ENCODE peak calls at places on chromosomes 6 and 20, in nine cellular contexts. Y is stimulated activated CD8-positive, alpha-beta memory T cell treated with anti-CD3 and anti-CD28 coated beads, Interleukin-12 subunit alpha, Interleukin-12 subunit beta, amount 100 ng/mL, for 4 hours; J is foreskin fibroblast; H is globus pallidus; S is H7; A is NCI-H524; X is fibroblast of pulmonary artery; P is left ventricle myocardium superior; N is iris pigment epithelial cell. D is an unnamed sample.

GRCh38 chr6:148367418-148368024 is 24.9 kb downstream of the SASH1 start:
- DNase-seq in P (peak; percentile 58), J (peak; percentile 70), X (peak; percentile 97), H (no peak), N (peak; percentile 89), S (peak; percentile 43), A (no peak), Y (no peak), D (no peak)

GRCh38 chr6:46015119-46015968 is at the start of gene CLIC5:
- DNase-seq in S (peak; percentile 86), X (no peak), N (no peak), Y (no peak), H (no peak), P (peak; percentile 88), A (peak; percentile 8), J (no peak), D (no peak)

GRCh38 chr6:101393291-101394251 is at the start of gene GRIK2:
- DNase-seq in P (peak; percentile 64), J (peak; percentile 37), N (peak; percentile 17), X (peak; percentile 33), S (peak; percentile 79), A (peak; percentile 65), H (no peak), Y (no peak), D (no peak)

GRCh38 chr6:119497988-119498727 is 148.6 kb upstream of the MAN1A1 start:
- DNase-seq in Y (no peak), N (no peak), X (no peak), A (no peak), S (no peak), P (no peak), H (no peak), J (no peak), D (no peak)

GRCh38 chr20:19327401-19327800 is 115.0 kb downstream of the SLC24A3 start:
- DNase-seq in Y (no peak), P (no peak), A (no peak), X (no peak), S (no peak), N (no peak), H (no peak), J (no peak), D (no peak)

GRCh38 chr6:163232649-163233048 is 181.9 kb upstream of the QKI start:
- DNase-seq in A (no peak), J (no peak), P (no peak), H (no peak), X (no peak), Y (no peak), N (no peak), S (no peak), D (no peak)

GRCh38 chr6:95420792-95421191 is 156.5 kb upstream of the MANEA start:
- DNase-seq in A (no peak), H (no peak), J (no peak), S (no peak), N (no peak), Y (no peak), X (no peak), P (no peak), D (no peak)

GRCh38 chr20:5220334-5221077 is 93.7 kb downstream of the CDS2 start:
- DNase-seq in H (no peak), J (no peak), Y (no peak), P (no peak), N (no peak), S (no peak), A (no peak), X (peak; percentile 15), D (no peak)

GRCh38 chr6:20952605-20953004 is 418.3 kb downstream of the CDKAL1 start:
- DNase-seq in S (no peak), X (peak; percentile 63), H (no peak), J (peak; percentile 72), N (peak; percentile 75), Y (no peak), P (no peak), A (no peak), D (peak; percentile 28)

GRCh38 chr6:36692220-36692619 is 5.4 kb upstream of the RAB44 start:
- DNase-seq in A (no peak), X (no peak), P (no peak), N (no peak), H (no peak), Y (no peak), S (no peak), J (no peak), D (no peak)

GRCh38 chr20:60453388-60453787 is 495.2 kb downstream of the CDH26 start:
- DNase-seq in S (no peak), Y (no peak), N (no peak), J (no peak), H (no peak), A (no peak), P (no peak), X (no peak), D (no peak)